ENCODE peak calls at places on chromosomes 3 and 15, in nine cellular contexts. C is IMR-90, G is mesendoderm, Z is suprapubic skin, D is tibial artery, Q is HepG2, W is GM23248, B is neuronal stem cell, O is heart left ventricle. J is an unnamed sample. For H3K4me1, the result is how much of the 10 kb centered on the place peaks cover.

GRCh38 chr3:38992117-38992779 is 59.5 kb downstream of the SCN11A start:
- DNase-seq in O (no peak), Q (no peak), W (peak), C (peak), B (no peak), D (no peak), G (peak), Z (no peak), J (no peak)

GRCh38 chr15:89813381-89814111 is 1.1 kb downstream of the ANPEP start:
- DNase-seq in B (no peak), C (no peak), Q (no peak), W (peak), Z (no peak), G (no peak), O (no peak), D (no peak), J (no peak)

GRCh38 chr3:31880020-31880419 is 101.0 kb downstream of the OSBPL10 start:
- DNase-seq in Z (no peak), B (no peak), W (peak), Q (peak), C (peak), G (peak), O (no peak), D (no peak), J (no peak)

GRCh38 chr3:108403921-108404320 is 106.5 kb downstream of the MYH15 start:
- DNase-seq in O (no peak), Z (no peak), B (no peak), W (peak), G (no peak), C (peak), Q (no peak), D (no peak), J (no peak)

GRCh38 chr3:33665294-33665693 is 52.8 kb downstream of the CLASP2 start:
- DNase-seq in D (no peak), Z (no peak), B (no peak), W (peak), G (no peak), C (no peak), O (no peak), Q (no peak), J (no peak)

GRCh38 chr3:170421758-170422157 is 3.1 kb downstream of the CLDN11 start:
- DNase-seq in C (no peak), W (peak), G (no peak), Z (no peak), B (no peak), D (no peak), Q (no peak), O (no peak), J (no peak)

GRCh38 chr15:43792761-43793493 is 807 bp downstream of the SERF2 start:
- DNase-seq in W (peak), Q (no peak), G (peak), Z (no peak), D (no peak), O (peak), C (peak), B (peak), J (peak)

GRCh38 chr3:42762046-42762724 is 10.9 kb downstream of the CCDC13 start:
- DNase-seq in O (no peak), Z (no peak), G (no peak), D (no peak), Q (no peak), C (no peak), W (peak), B (no peak), J (no peak)

GRCh38 chr3:136008221-136008620 is 42.7 kb downstream of the PPP2R3A start:
- DNase-seq in Q (no peak), O (no peak), W (no peak), C (no peak), Z (no peak), G (peak), D (no peak), B (no peak), J (no peak)

GRCh38 chr3:192133271-192133670 is 594.1 kb downstream of the FGF12 start:
- DNase-seq in W (peak), O (no peak), G (no peak), C (no peak), Z (no peak), D (no peak), B (no peak), Q (no peak), J (no peak)

GRCh38 chr3:185488465-185488864 is 10.4 kb downstream of the TMEM41A start:
- DNase-seq in C (no peak), Q (no peak), W (no peak), G (no peak), B (no peak), Z (no peak), D (no peak), O (no peak), J (no peak)

GRCh38 chr15:40047413-40048154 is 8.6 kb upstream of the SRP14 start:
- DNase-seq in C (peak), D (peak), W (peak), O (peak), B (no peak), Z (no peak), Q (no peak), G (no peak), J (peak)

GRCh38 chr15:70416851-70417250 is 319.1 kb upstream of the TLE3 start:
- DNase-seq in W (no peak), B (no peak), O (no peak), C (no peak), D (peak), Q (no peak), Z (no peak), G (no peak), J (no peak)

GRCh38 chr3:168467085-168467714 is 371.5 kb upstream of the GOLIM4 start:
- DNase-seq in D (no peak), Z (no peak), C (peak), G (peak), W (peak), B (peak), Q (no peak), O (peak), J (no peak)

GRCh38 chr3:148991219-148992026 is at the start of gene GYG1:
- DNase-seq in B (peak), W (peak), G (peak), Z (peak), Q (peak), C (peak), D (peak), O (peak), J (peak)

GRCh38 chr3:159239054-159239453 is 437.2 kb downstream of the MFSD1 start:
- DNase-seq in C (no peak), D (no peak), G (no peak), Z (no peak), Q (no peak), O (no peak), W (peak), B (no peak), J (no peak)

GRCh38 chr3:52325686-52326085 is 9.6 kb downstream of the DNAH1 start:
- DNase-seq in D (no peak), W (no peak), Q (no peak), G (no peak), O (no peak), Z (no peak), C (no peak), B (no peak), J (no peak)

GRCh38 chr3:122356402-122356801 is 26.6 kb downstream of the MIX23 start:
- DNase-seq in Q (peak), B (peak), C (peak), W (peak), D (no peak), O (no peak), Z (no peak), G (peak), J (no peak)

GRCh38 chr15:78872972-78873795 is 494 bp downstream of the MORF4L1 start:
- DNase-seq in O (peak), Z (peak), D (peak), B (peak), G (peak), Q (peak), W (peak), C (peak), J (peak)

GRCh38 chr3:187725653-187726370 is 19.5 kb downstream of the BCL6 start:
- DNase-seq in Q (no peak), B (no peak), W (peak), G (no peak), C (no peak), D (no peak), O (no peak), Z (no peak), J (no peak)
- H3K4me3 ChIP-seq in Q (no peak), B (no peak), W (no peak), G (no peak), C (no peak), D (no peak), O (no peak), Z (no peak), J (no peak)

DNA sequence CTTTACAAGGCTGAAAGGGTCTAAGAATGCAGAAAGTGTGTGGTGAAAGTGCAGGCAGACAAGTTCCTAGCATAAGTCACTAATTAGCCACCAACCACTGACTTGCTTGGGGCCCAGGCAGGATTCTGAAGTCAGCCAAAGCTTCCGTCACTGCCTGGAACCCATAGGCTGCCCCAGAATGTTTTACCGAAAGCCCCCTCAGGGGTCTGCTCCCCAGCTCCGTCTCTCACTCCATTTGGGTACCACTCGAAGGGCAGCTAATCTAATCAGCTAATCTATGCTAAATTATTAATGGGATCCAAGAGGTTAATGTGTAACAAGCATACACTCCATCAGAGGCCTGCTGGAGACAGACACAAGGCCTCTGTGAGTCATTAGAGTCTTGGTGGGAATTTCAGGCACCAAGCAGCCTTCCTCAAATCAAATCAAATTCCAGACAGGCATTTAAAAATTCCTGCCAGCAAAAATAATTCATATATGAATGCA is 13.2 kb downstream of the ADAMTS9 start:
- DNase-seq in B (no peak), G (peak), C (no peak), W (peak), D (no peak), Q (no peak), O (no peak), Z (no peak), J (no peak)
- H3K27ac ChIP-seq in B (no peak), G (no peak), C (no peak), W (peak), D (peak), Q (no peak), O (no peak), Z (no peak), J (no peak)

GRCh38 chr3:12653772-12654171 is 10.1 kb downstream of the RAF1 start:
- DNase-seq in Z (no peak), O (no peak), C (no peak), G (no peak), W (no peak), B (no peak), D (peak), Q (no peak), J (no peak)
- H3K4me1 ChIP-seq in Z (under half), O (half or more), C (under half), G (under half), W (under half), B (under half), D (under half), Q (half or more), J (half or more)

GRCh38 chr3:160478338-160478737 is 28.8 kb upstream of the TRIM59 start:
- DNase-seq in Z (no peak), O (no peak), G (no peak), Q (no peak), B (no peak), D (no peak), C (peak), W (peak), J (no peak)

GRCh38 chr3:160479376-160479775 is 29.8 kb upstream of the TRIM59 start:
- DNase-seq in Z (no peak), O (no peak), Q (no peak), D (no peak), B (no peak), G (no peak), C (no peak), W (no peak), J (no peak)

GRCh38 chr3:160475889-160476288 is 26.3 kb upstream of the TRIM59 start:
- DNase-seq in O (no peak), G (no peak), Q (no peak), C (peak), D (no peak), B (no peak), W (peak), Z (no peak), J (no peak)

GRCh38 chr3:160475153-160475552 is 25.6 kb upstream of the TRIM59 start:
- DNase-seq in B (no peak), W (no peak), Q (no peak), Z (no peak), D (no peak), G (no peak), O (no peak), C (no peak), J (no peak)

DNA sequence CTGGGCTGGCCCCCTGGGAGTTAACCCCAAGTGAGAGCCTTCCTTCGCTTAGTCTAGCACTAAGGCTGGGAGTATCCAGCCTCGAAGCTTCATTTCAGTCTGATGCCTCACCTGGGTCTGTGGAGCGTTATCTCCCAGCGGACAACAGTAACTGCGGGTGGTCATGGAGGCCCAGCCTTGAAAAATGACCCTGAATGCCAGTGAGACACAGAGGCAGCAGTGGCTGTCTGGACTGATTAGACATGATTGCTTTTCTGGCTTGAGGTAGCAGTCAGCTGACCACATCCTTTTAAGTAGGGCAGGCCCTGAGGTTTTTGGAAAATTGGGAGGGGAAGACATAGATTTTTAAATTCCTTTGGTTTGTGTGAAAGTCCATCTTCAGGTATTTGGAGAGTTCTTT is 28.2 kb upstream of the TRIM59 start:
- DNase-seq in B (no peak), G (peak), Q (no peak), O (no peak), D (no peak), C (no peak), Z (no peak), W (peak), J (no peak)
- H3K4me3 ChIP-seq in B (no peak), G (no peak), Q (no peak), O (no peak), D (no peak), C (no peak), Z (no peak), W (peak), J (no peak)

DNA sequence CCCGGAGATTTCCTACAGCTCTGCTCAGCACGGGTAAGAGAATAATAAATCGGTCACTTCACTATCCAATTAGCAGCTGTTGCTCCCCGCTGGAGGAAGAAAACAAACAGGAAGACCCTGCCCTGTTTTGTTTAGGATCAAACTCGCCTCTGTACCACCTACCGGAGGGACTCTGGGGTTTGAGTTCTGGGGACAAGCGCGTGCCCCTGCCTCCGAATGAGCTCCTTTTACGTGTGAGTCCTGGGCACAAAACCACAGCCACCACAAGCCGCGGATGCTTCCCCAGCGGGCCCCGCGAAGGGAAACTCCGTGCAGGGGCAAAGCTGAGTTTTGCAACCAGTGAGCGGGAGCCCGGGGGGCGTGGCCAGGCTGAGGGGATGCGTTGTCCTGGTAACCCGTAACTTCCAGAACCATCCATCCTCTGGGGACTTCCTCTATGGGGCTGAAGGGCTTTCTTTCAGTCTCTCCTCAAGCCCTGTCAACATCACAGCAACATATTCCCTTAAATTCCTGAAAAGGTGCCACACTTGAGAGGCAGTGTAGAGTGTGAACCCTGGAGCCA is 315.8 kb upstream of the PROK2 start:
- DNase-seq in G (peak), W (peak), B (peak), D (peak), O (peak), Q (no peak), C (peak), Z (peak), J (peak)
- H3K27ac ChIP-seq in G (no peak), W (no peak), B (no peak), D (peak), O (peak), Q (no peak), C (no peak), Z (no peak), J (no peak)

GRCh38 chr3:112389961-112390360 is 57.0 kb downstream of the CD200 start:
- DNase-seq in Q (no peak), C (peak), Z (no peak), G (no peak), B (no peak), D (no peak), O (no peak), W (no peak), J (no peak)
- H3K4me1 ChIP-seq in Q (under half), C (under half), Z (under half), G (under half), B (under half), D (under half), O (under half), W (under half), J (under half)

GRCh38 chr3:84960994-84961393 is 2.2 kb downstream of the CADM2 start:
- DNase-seq in G (no peak), D (no peak), W (no peak), Z (no peak), O (no peak), Q (no peak), C (no peak), B (no peak), J (no peak)
- H3K4me3 ChIP-seq in G (no peak), D (no peak), W (no peak), Z (no peak), O (no peak), Q (no peak), C (no peak), B (peak), J (peak)

J was measured in psoas muscle.